ENCODE peak calls at places on chromosomes 5 and 9, in four cellular contexts. Y is stomach, X is HepG2, R is ovary. H is an unnamed sample.

GRCh38 chr5:132479812-132480441 is 10.6 kb downstream of the IRF1 start:
- DNase-seq in Y (no peak), X (no peak), R (no peak), H (no peak)

GRCh38 chr5:73751254-73751914 is 125.4 kb downstream of the ARHGEF28 start:
- DNase-seq in Y (no peak), X (no peak), R (no peak), H (no peak)

GRCh38 chr5:16178745-16179372 is 732 bp downstream of the MARCHF11 start:
- DNase-seq in Y (peak; percentile 45), X (peak; percentile 4), R (peak; percentile 71), H (no peak)

GRCh38 chr9:77014597-77015263 is 4.7 kb upstream of the FOXB2 start:
- DNase-seq in Y (no peak), X (no peak), R (no peak), H (peak; percentile 78)

GRCh38 chr5:153476767-153477166 is 13.7 kb upstream of the GRIA1 start:
- DNase-seq in Y (no peak), X (no peak), R (no peak), H (peak; percentile 60)

GRCh38 chr5:117249086-117249815 is 674.6 kb upstream of the SEMA6A start:
- DNase-seq in Y (no peak), X (no peak), R (no peak), H (no peak)

GRCh38 chr9:69342769-69343168 is 17.8 kb downstream of the ENTREP1 start:
- DNase-seq in Y (no peak), X (no peak), R (no peak), H (no peak)

GRCh38 chr9:78677326-78677725 is 380.4 kb downstream of the PSAT1 start:
- DNase-seq in Y (no peak), X (no peak), R (no peak), H (no peak)

GRCh38 chr9:93575706-93576295 is 583 bp upstream of the PHF2 start:
- DNase-seq in Y (peak; percentile 46), X (no peak), R (peak; percentile 72), H (peak; percentile 92)

GRCh38 chr5:114362977-114363721 is 1.3 kb downstream of the KCNN2 start:
- DNase-seq in Y (no peak), X (no peak), R (no peak), H (no peak)

GRCh38 chr9:4828776-4829175 is 36.0 kb downstream of the RCL1 start:
- DNase-seq in Y (no peak), X (peak; percentile 49), R (no peak), H (no peak)

GRCh38 chr9:93020785-93021670 is 37.5 kb upstream of the SUSD3 start:
- DNase-seq in Y (no peak), X (no peak), R (no peak), H (no peak)

GRCh38 chr9:129486496-129487306 is 134.2 kb downstream of the C9orf50 start:
- DNase-seq in Y (peak; percentile 79), X (no peak), R (peak; percentile 72), H (no peak)

DNA sequence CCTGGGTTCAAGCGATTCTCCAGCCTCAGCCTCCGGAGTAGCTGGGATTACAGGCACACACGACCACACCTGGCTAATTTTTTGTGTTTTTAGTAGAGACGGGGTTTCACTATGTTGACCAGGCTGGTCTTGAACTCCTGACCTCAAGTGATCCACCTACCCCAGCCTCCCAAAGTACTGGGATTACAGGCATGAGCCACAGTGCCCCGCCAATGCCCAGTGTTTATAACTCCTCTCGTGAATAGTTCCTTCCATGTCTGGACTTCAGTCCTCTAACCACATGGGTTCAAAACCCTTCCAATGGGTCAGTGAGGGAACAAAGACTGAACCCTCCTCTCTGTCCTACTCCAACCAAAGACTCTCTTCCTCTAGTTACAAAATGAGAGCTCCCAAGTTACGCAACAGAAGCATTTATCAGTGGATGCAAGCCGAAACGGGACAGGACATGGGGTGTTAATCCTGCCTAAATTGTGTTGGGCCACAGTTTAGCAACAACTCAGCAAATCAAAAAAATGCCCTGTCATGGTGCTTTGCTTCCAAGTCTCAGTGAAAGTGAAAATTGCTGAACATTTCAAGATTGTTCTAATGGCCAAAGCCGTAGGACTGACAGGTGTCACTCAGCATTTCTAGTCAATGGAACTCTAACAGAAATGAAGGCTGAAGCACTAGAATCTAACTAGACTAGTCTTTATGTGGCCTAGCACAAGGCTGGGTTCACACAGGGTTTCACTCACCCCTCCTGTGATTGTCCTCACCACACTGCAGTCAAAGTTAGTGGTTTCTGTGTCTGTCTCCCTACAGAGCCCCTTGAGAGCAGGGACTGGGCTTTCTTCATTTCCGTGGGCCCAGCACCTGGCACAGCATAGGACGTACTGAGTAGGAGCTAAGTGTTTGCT is 3.2 kb upstream of the TMEM245 start:
- DNase-seq in Y (no peak), X (peak; percentile 60), R (no peak), H (no peak)
- H3K27ac ChIP-seq in Y (no peak overlapping the region), X (peak overlapping the region; percentile 64), R (no peak overlapping the region), H (no peak overlapping the region)

DNA sequence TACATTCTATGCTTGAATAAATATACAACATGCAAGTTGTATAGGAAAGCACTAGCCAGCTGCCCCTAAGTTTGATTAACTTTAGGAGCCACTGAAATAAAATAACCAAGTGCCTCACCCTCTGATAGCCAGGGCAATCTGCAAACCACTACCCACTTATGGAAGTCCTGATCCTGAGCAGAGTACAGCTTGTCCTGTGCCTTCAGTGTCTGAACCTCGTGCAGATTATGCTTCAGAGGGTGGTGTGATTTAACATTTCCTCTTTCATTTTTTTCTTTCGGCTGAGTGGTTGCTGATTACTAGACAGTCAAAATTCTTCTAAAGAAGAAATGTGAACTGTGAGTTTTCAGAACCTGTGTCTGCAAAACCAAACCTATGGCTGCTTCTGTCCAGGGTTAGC is 327.7 kb downstream of the PIK3R1 start:
- DNase-seq in Y (no peak), X (no peak), R (no peak), H (no peak)
- TF ChIP-seq EP300 in Y (no peak), X (no peak), R (no peak), H (no peak)

GRCh38 chr9:7153134-7153533 is 395.4 kb downstream of the KDM4C start:
- DNase-seq in Y (no peak), X (no peak), R (no peak), H (peak; percentile 39)
- H3K27ac ChIP-seq in Y (no peak overlapping the region), X (no peak overlapping the region), R (no peak overlapping the region), H (no peak overlapping the region)

DNA sequence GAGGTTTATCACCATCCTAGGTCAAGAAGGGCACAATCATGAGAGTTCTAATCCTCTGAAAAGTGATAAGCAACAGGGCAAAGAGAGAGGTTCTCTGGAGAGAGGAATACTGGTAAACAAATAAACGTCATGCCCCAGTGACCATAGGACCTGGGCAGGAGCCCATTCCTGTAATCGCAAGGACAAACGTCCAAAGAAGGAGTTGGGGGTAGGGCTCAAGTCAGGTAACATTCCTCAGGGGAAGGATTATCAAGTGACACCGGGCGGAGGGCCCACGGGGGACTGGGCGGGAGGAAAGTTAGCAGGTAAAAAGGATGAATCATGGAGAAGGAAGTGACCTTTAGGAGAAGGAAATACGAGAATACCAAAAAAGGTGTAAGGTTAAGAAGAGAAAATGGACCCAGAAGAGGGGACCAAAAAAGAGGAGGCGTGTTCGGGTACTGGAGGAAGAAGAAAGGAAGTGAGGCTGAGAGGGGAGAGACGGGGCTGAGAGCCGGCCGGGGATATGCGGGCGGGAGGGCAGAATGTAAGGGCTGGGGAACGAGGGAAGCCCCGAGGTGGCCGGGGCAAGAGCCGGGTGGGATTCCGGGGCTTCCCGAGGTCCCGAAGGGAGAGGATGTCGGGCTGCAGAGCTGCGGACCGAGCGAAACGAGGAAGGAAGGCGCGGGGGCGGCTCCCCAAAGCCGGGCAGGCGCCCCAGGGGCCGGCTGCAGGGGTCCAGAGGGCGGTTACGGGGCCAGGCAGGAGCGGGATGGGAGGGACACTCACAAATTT is 583 bp downstream of the DIAPH1 start:
- DNase-seq in Y (peak; percentile 88), X (peak; percentile 63), R (peak; percentile 26), H (no peak)
- TF ChIP-seq EP300 in Y (no peak), X (no peak), R (no peak), H (no peak)

GRCh38 chr9:6564868-6565267 is 80.7 kb downstream of the GLDC start:
- DNase-seq in Y (no peak), X (no peak), R (peak; percentile 39), H (no peak)

GRCh38 chr9:6567140-6567591 is 78.4 kb downstream of the GLDC start:
- DNase-seq in Y (no peak), X (no peak), R (no peak), H (no peak)

GRCh38 chr9:6564370-6564769 is 81.2 kb downstream of the GLDC start:
- DNase-seq in Y (no peak), X (no peak), R (no peak), H (no peak)

GRCh38 chr9:6565312-6565711 is 80.2 kb downstream of the GLDC start:
- DNase-seq in Y (no peak), X (no peak), R (no peak), H (no peak)

GRCh38 chr9:6566409-6567139 is 79.0 kb downstream of the GLDC start:
- DNase-seq in Y (no peak), X (no peak), R (no peak), H (no peak)
- H3K27ac ChIP-seq in Y (no peak overlapping the region), X (no peak overlapping the region), R (no peak overlapping the region), H (no peak overlapping the region)

H was measured in esophagus muscularis mucosa.